ENCODE peak calls at places on chromosomes 3 and 15, in seven cellular contexts. One of them, this sample, is unnamed.

GRCh38 chr3:64238971-64239667 is 13.9 kb upstream of the PRICKLE2 start:
- DNase-seq in tibial nerve: peak
- DNase-seq in GOT3: no peak
- DNase-seq in AG04449: peak
- DNase-seq in ovary: peak
- DNase-seq in HTR-8/SVneo: peak
- DNase-seq in progenitor cell of endocrine pancreas: no peak
- DNase-seq in this sample: peak

GRCh38 chr3:131883086-131883485 is 151.7 kb downstream of the CPNE4 start:
- DNase-seq in tibial nerve: no peak
- DNase-seq in GOT3: no peak
- DNase-seq in AG04449: no peak
- DNase-seq in ovary: no peak
- DNase-seq in HTR-8/SVneo: no peak
- DNase-seq in progenitor cell of endocrine pancreas: no peak
- DNase-seq in this sample: no peak

GRCh38 chr15:56468271-56468912 is 3.5 kb upstream of the MNS1 start:
- DNase-seq in tibial nerve: no peak
- DNase-seq in GOT3: no peak
- DNase-seq in AG04449: no peak
- DNase-seq in ovary: no peak
- DNase-seq in HTR-8/SVneo: no peak
- DNase-seq in progenitor cell of endocrine pancreas: no peak
- DNase-seq in this sample: no peak

GRCh38 chr15:67820992-67821783 is 4.1 kb upstream of the SKOR1 start:
- DNase-seq in tibial nerve: no peak
- DNase-seq in GOT3: no peak
- DNase-seq in AG04449: no peak
- DNase-seq in ovary: peak
- DNase-seq in HTR-8/SVneo: peak
- DNase-seq in progenitor cell of endocrine pancreas: peak
- DNase-seq in this sample: peak

GRCh38 chr3:12302564-12302963 is 13.7 kb downstream of the PPARG start:
- DNase-seq in tibial nerve: no peak
- DNase-seq in GOT3: no peak
- DNase-seq in AG04449: no peak
- DNase-seq in ovary: no peak
- DNase-seq in HTR-8/SVneo: no peak
- DNase-seq in progenitor cell of endocrine pancreas: no peak
- DNase-seq in this sample: no peak

GRCh38 chr3:53729618-53730017 is 116.6 kb downstream of the CHDH start:
- DNase-seq in tibial nerve: no peak
- DNase-seq in GOT3: no peak
- DNase-seq in AG04449: no peak
- DNase-seq in ovary: no peak
- DNase-seq in HTR-8/SVneo: no peak
- DNase-seq in progenitor cell of endocrine pancreas: no peak
- DNase-seq in this sample: no peak

GRCh38 chr3:125025647-125026046 is 30.1 kb downstream of the HEG1 start:
- DNase-seq in tibial nerve: no peak
- DNase-seq in GOT3: no peak
- DNase-seq in AG04449: no peak
- DNase-seq in ovary: no peak
- DNase-seq in HTR-8/SVneo: no peak
- DNase-seq in progenitor cell of endocrine pancreas: no peak
- DNase-seq in this sample: no peak

GRCh38 chr3:182920515-182921084 is 59.7 kb downstream of the DCUN1D1 start:
- DNase-seq in tibial nerve: no peak
- DNase-seq in GOT3: no peak
- DNase-seq in AG04449: no peak
- DNase-seq in ovary: no peak
- DNase-seq in HTR-8/SVneo: no peak
- DNase-seq in progenitor cell of endocrine pancreas: no peak
- DNase-seq in this sample: no peak

GRCh38 chr3:113231827-113232253 is 20.5 kb downstream of the BOC start:
- DNase-seq in tibial nerve: no peak
- DNase-seq in GOT3: no peak
- DNase-seq in AG04449: peak
- DNase-seq in ovary: no peak
- DNase-seq in HTR-8/SVneo: peak
- DNase-seq in progenitor cell of endocrine pancreas: no peak
- DNase-seq in this sample: no peak

GRCh38 chr3:19543212-19543841 is 390.7 kb downstream of the EFHB start:
- DNase-seq in tibial nerve: no peak
- DNase-seq in GOT3: no peak
- DNase-seq in AG04449: no peak
- DNase-seq in ovary: no peak
- DNase-seq in HTR-8/SVneo: no peak
- DNase-seq in progenitor cell of endocrine pancreas: no peak
- DNase-seq in this sample: no peak

GRCh38 chr15:84883916-84884781 is at the start of gene SLC28A1:
- DNase-seq in tibial nerve: no peak
- DNase-seq in GOT3: no peak
- DNase-seq in AG04449: no peak
- DNase-seq in ovary: no peak
- DNase-seq in HTR-8/SVneo: no peak
- DNase-seq in progenitor cell of endocrine pancreas: no peak
- DNase-seq in this sample: no peak

GRCh38 chr3:98914210-98915080 is 12.9 kb upstream of the DCBLD2 start:
- DNase-seq in tibial nerve: no peak
- DNase-seq in GOT3: no peak
- DNase-seq in AG04449: no peak
- DNase-seq in ovary: no peak
- DNase-seq in HTR-8/SVneo: no peak
- DNase-seq in progenitor cell of endocrine pancreas: no peak
- DNase-seq in this sample: no peak

GRCh38 chr3:181728470-181728869 is 16.7 kb downstream of the SOX2 start:
- DNase-seq in tibial nerve: no peak
- DNase-seq in GOT3: no peak
- DNase-seq in AG04449: no peak
- DNase-seq in ovary: no peak
- DNase-seq in HTR-8/SVneo: no peak
- DNase-seq in progenitor cell of endocrine pancreas: no peak
- DNase-seq in this sample: no peak

GRCh38 chr3:126118591-126118990 is 34.7 kb upstream of the SLC41A3 start:
- DNase-seq in tibial nerve: no peak
- DNase-seq in GOT3: no peak
- DNase-seq in AG04449: no peak
- DNase-seq in ovary: peak
- DNase-seq in HTR-8/SVneo: no peak
- DNase-seq in progenitor cell of endocrine pancreas: peak
- DNase-seq in this sample: no peak

GRCh38 chr15:73851679-73852078 is 21.7 kb upstream of the TBC1D21 start:
- DNase-seq in tibial nerve: no peak
- DNase-seq in GOT3: no peak
- DNase-seq in AG04449: no peak
- DNase-seq in ovary: peak
- DNase-seq in HTR-8/SVneo: peak
- DNase-seq in progenitor cell of endocrine pancreas: peak
- DNase-seq in this sample: peak

GRCh38 chr3:83934208-83935150 is 1024.3 kb upstream of the CADM2 start:
- DNase-seq in tibial nerve: no peak
- DNase-seq in GOT3: no peak
- DNase-seq in AG04449: no peak
- DNase-seq in ovary: no peak
- DNase-seq in HTR-8/SVneo: peak
- DNase-seq in progenitor cell of endocrine pancreas: no peak
- DNase-seq in this sample: peak

GRCh38 chr3:127250032-127250431 is 37.8 kb downstream of the PRR20G start:
- DNase-seq in tibial nerve: no peak
- DNase-seq in GOT3: no peak
- DNase-seq in AG04449: no peak
- DNase-seq in ovary: no peak
- DNase-seq in HTR-8/SVneo: no peak
- DNase-seq in progenitor cell of endocrine pancreas: no peak
- DNase-seq in this sample: no peak

GRCh38 chr3:98763076-98763475 is at the start of gene ST3GAL6:
- DNase-seq in tibial nerve: no peak
- DNase-seq in GOT3: no peak
- DNase-seq in AG04449: no peak
- DNase-seq in ovary: no peak
- DNase-seq in HTR-8/SVneo: no peak
- DNase-seq in progenitor cell of endocrine pancreas: no peak
- DNase-seq in this sample: peak

GRCh38 chr3:128800241-128801187 is 74.5 kb downstream of the RAB7A start:
- DNase-seq in tibial nerve: no peak
- DNase-seq in GOT3: no peak
- DNase-seq in AG04449: no peak
- DNase-seq in ovary: no peak
- DNase-seq in HTR-8/SVneo: no peak
- DNase-seq in progenitor cell of endocrine pancreas: no peak
- DNase-seq in this sample: no peak

GRCh38 chr3:27677554-27677953 is 44.6 kb downstream of the EOMES start:
- DNase-seq in tibial nerve: no peak
- DNase-seq in GOT3: no peak
- DNase-seq in AG04449: peak
- DNase-seq in ovary: peak
- DNase-seq in HTR-8/SVneo: peak
- DNase-seq in progenitor cell of endocrine pancreas: no peak
- DNase-seq in this sample: peak

This sample was measured in dermis microvascular lymphatic vessel endothelial cell.